ENCODE peak calls at places on chromosomes 11 and 22, in eight cellular contexts. B is brain microvascular endothelial cell, R is choroid plexus epithelial cell, P is fibroblast of lung, S is lower leg skin, J is IMR-90, N is PC-3, D is heart right ventricle. X is an unnamed sample.

GRCh38 chr11:74009230-74009547 is 304 bp upstream of the UCP3 start:
- DNase-seq in B (no peak), R (no peak), P (no peak), S (no peak), J (no peak), N (no peak), D (no peak), X (no peak)

GRCh38 chr11:44899959-44900358 is 50.7 kb downstream of the TP53I11 start:
- DNase-seq in B (peak), R (peak), P (peak), S (no peak), J (peak), N (peak), D (no peak), X (peak)

GRCh38 chr11:46353706-46354105 is 6.4 kb downstream of the DGKZ start:
- DNase-seq in B (no peak), R (no peak), P (no peak), S (no peak), J (peak), N (no peak), D (no peak), X (no peak)

GRCh38 chr22:48489551-48490512 is 1337.8 kb downstream of the BRD1 start:
- DNase-seq in B (no peak), R (no peak), P (peak), S (no peak), J (no peak), N (no peak), D (no peak), X (no peak)

GRCh38 chr11:69055212-69055586 is 6.5 kb downstream of the TPCN2 start:
- DNase-seq in B (no peak), R (no peak), P (no peak), S (no peak), J (no peak), N (no peak), D (no peak), X (no peak)

GRCh38 chr11:125883375-125883774 is 4.1 kb upstream of the HYLS1 start:
- DNase-seq in B (no peak), R (no peak), P (no peak), S (no peak), J (no peak), N (peak), D (no peak), X (no peak)

GRCh38 chr11:83257638-83258229 is 28.4 kb downstream of the CCDC90B start:
- DNase-seq in B (peak), R (peak), P (peak), S (no peak), J (peak), N (peak), D (no peak), X (peak)

GRCh38 chr22:19086944-19087343 is 35.3 kb downstream of the DGCR2 start:
- DNase-seq in B (peak), R (peak), P (peak), S (no peak), J (peak), N (peak), D (no peak), X (peak)

GRCh38 chr11:92845390-92846185 is 123.9 kb upstream of the MTNR1B start:
- DNase-seq in B (no peak), R (no peak), P (no peak), S (no peak), J (no peak), N (no peak), D (no peak), X (no peak)

GRCh38 chr11:118921929-118922744 is 3.6 kb downstream of the BCL9L start:
- DNase-seq in B (no peak), R (peak), P (peak), S (peak), J (peak), N (peak), D (peak), X (peak)

GRCh38 chr11:120192831-120193625 is 17.8 kb upstream of the OAF start:
- DNase-seq in B (no peak), R (no peak), P (no peak), S (no peak), J (no peak), N (no peak), D (no peak), X (no peak)

GRCh38 chr22:47174671-47175111 is 412.2 kb downstream of the TBC1D22A start:
- DNase-seq in B (no peak), R (no peak), P (no peak), S (no peak), J (no peak), N (no peak), D (peak), X (no peak)

GRCh38 chr11:118687906-118688305 is 8.5 kb upstream of the TREH start:
- DNase-seq in B (no peak), R (no peak), P (no peak), S (no peak), J (no peak), N (no peak), D (no peak), X (no peak)

GRCh38 chr11:86802601-86803051 is 2.3 kb downstream of the PRSS23 start:
- DNase-seq in B (no peak), R (peak), P (peak), S (no peak), J (peak), N (peak), D (no peak), X (peak)

GRCh38 chr22:31431950-31432349 is 32.5 kb downstream of the DRG1 start:
- DNase-seq in B (no peak), R (no peak), P (no peak), S (no peak), J (no peak), N (no peak), D (no peak), X (no peak)

GRCh38 chr11:72040497-72041363 is 39.6 kb downstream of the NUMA1 start:
- DNase-seq in B (peak), R (peak), P (peak), S (peak), J (peak), N (peak), D (peak), X (peak)

GRCh38 chr11:109765709-109766311 is 327.4 kb upstream of the ZC3H12C start:
- DNase-seq in B (no peak), R (no peak), P (no peak), S (no peak), J (no peak), N (no peak), D (no peak), X (no peak)

GRCh38 chr22:50505776-50506610 is 1.5 kb downstream of the LMF2 start:
- DNase-seq in B (no peak), R (no peak), P (no peak), S (no peak), J (no peak), N (no peak), D (no peak), X (no peak)

GRCh38 chr11:86138958-86139357 is 70.1 kb upstream of the PICALM start:
- DNase-seq in B (no peak), R (peak), P (no peak), S (no peak), J (no peak), N (no peak), D (no peak), X (no peak)

GRCh38 chr22:20970939-20971657 is 4.0 kb downstream of the AIFM3 start:
- DNase-seq in B (no peak), R (peak), P (no peak), S (no peak), J (no peak), N (no peak), D (no peak), X (no peak)

GRCh38 chr11:69683764-69684333 is 8.7 kb upstream of the LTO1 start:
- DNase-seq in B (no peak), R (no peak), P (no peak), S (no peak), J (no peak), N (peak), D (no peak), X (no peak)

GRCh38 chr11:83409476-83409875 is 123.3 kb upstream of the CCDC90B start:
- DNase-seq in B (no peak), R (no peak), P (no peak), S (no peak), J (no peak), N (no peak), D (no peak), X (no peak)

GRCh38 chr11:3353066-3353465 is 25.9 kb downstream of the ZNF195 start:
- DNase-seq in B (no peak), R (no peak), P (no peak), S (no peak), J (no peak), N (no peak), D (no peak), X (no peak)

GRCh38 chr22:38973289-38974169 is 8.6 kb upstream of the APOBEC3B start:
- DNase-seq in B (no peak), R (no peak), P (peak), S (no peak), J (peak), N (peak), D (no peak), X (peak)

GRCh38 chr11:40235841-40236240 is 1223.6 kb downstream of the LRRC4C start:
- DNase-seq in B (no peak), R (no peak), P (no peak), S (no peak), J (no peak), N (no peak), D (no peak), X (no peak)

GRCh38 chr11:79314906-79315689 is 125.7 kb downstream of the TENM4 start:
- DNase-seq in B (peak), R (peak), P (peak), S (no peak), J (peak), N (peak), D (no peak), X (peak)

GRCh38 chr11:118434553-118435232 is 1.6 kb upstream of the KMT2A start:
- DNase-seq in B (no peak), R (peak), P (peak), S (peak), J (peak), N (peak), D (peak), X (no peak)

GRCh38 chr22:39579909-39580571 is 9.5 kb downstream of the CACNA1I start:
- DNase-seq in B (no peak), R (no peak), P (no peak), S (no peak), J (no peak), N (no peak), D (no peak), X (no peak)

GRCh38 chr11:94740083-94740974 is 27.8 kb upstream of the AMOTL1 start:
- DNase-seq in B (no peak), R (peak), P (peak), S (peak), J (no peak), N (peak), D (peak), X (peak)

GRCh38 chr11:133956650-133957633 is at the start of gene IGSF9B:
- DNase-seq in B (peak), R (peak), P (peak), S (peak), J (peak), N (peak), D (peak), X (peak)

GRCh38 chr22:31650391-31650790 is 11.6 kb downstream of the PISD start:
- DNase-seq in B (peak), R (peak), P (peak), S (no peak), J (peak), N (no peak), D (no peak), X (peak)

GRCh38 chr22:20551805-20552449 is 44.5 kb downstream of the MED15 start:
- DNase-seq in B (no peak), R (peak), P (no peak), S (no peak), J (no peak), N (no peak), D (peak), X (peak)

GRCh38 chr22:19060356-19061009 is 61.7 kb downstream of the DGCR2 start:
- DNase-seq in B (peak), R (peak), P (peak), S (no peak), J (peak), N (peak), D (no peak), X (peak)

GRCh38 chr22:25091449-25091848 is 108.2 kb upstream of the CRYBB3 start:
- DNase-seq in B (no peak), R (no peak), P (no peak), S (no peak), J (no peak), N (no peak), D (no peak), X (no peak)

GRCh38 chr11:121892131-121892681 is 223.8 kb downstream of the BLID start:
- DNase-seq in B (peak), R (peak), P (peak), S (peak), J (peak), N (peak), D (peak), X (peak)

GRCh38 chr11:45091563-45092392 is 54.7 kb upstream of the PRDM11 start:
- DNase-seq in B (no peak), R (peak), P (peak), S (no peak), J (no peak), N (no peak), D (peak), X (peak)

GRCh38 chr11:120096756-120097191 is 41.1 kb downstream of the TRIM29 start:
- DNase-seq in B (no peak), R (no peak), P (no peak), S (no peak), J (no peak), N (no peak), D (no peak), X (no peak)

GRCh38 chr11:68658661-68659060 is 25.7 kb upstream of the GAL start:
- DNase-seq in B (peak), R (peak), P (peak), S (no peak), J (peak), N (no peak), D (no peak), X (peak)

GRCh38 chr11:68406318-68407313 is 53.9 kb upstream of the PPP6R3 start:
- DNase-seq in B (no peak), R (no peak), P (no peak), S (no peak), J (no peak), N (no peak), D (no peak), X (no peak)

GRCh38 chr11:34358258-34358665 is 452 bp upstream of the ABTB2 start:
- DNase-seq in B (no peak), R (peak), P (peak), S (peak), J (peak), N (peak), D (peak), X (peak)

GRCh38 chr11:34360056-34360455 is 2.2 kb upstream of the ABTB2 start:
- DNase-seq in B (no peak), R (no peak), P (no peak), S (no peak), J (no peak), N (no peak), D (no peak), X (no peak)

GRCh38 chr11:34357646-34358257 is at the start of gene ABTB2:
- DNase-seq in B (peak), R (peak), P (peak), S (peak), J (peak), N (peak), D (peak), X (peak)

GRCh38 chr11:34358666-34359547 is 1.1 kb upstream of the ABTB2 start:
- DNase-seq in B (peak), R (peak), P (peak), S (peak), J (peak), N (peak), D (peak), X (peak)

GRCh38 chr11:34359548-34359891 is 1.7 kb upstream of the ABTB2 start:
- DNase-seq in B (no peak), R (no peak), P (no peak), S (no peak), J (no peak), N (no peak), D (no peak), X (no peak)
- H3K4me3 ChIP-seq in B (no peak), R (peak), P (peak), S (no peak), J (no peak), N (peak), D (no peak), X (no peak)

GRCh38 chr22:43885319-43885671 is 6.5 kb downstream of the PNPLA5 start:
- DNase-seq in B (no peak), R (no peak), P (no peak), S (no peak), J (no peak), N (no peak), D (no peak), X (no peak)
- TF ChIP-seq CTCF in B (no peak), R (no peak), P (no peak), S (no peak), J (no peak), N (no peak), D (no peak), X (no peak)

GRCh38 chr22:17131686-17132085 is 10.5 kb upstream of the TMEM121B start:
- DNase-seq in B (no peak), R (peak), P (no peak), S (no peak), J (no peak), N (no peak), D (no peak), X (no peak)
- H3K4me3 ChIP-seq in B (no peak), R (no peak), P (no peak), S (no peak), J (no peak), N (no peak), D (no peak), X (no peak)

DNA sequence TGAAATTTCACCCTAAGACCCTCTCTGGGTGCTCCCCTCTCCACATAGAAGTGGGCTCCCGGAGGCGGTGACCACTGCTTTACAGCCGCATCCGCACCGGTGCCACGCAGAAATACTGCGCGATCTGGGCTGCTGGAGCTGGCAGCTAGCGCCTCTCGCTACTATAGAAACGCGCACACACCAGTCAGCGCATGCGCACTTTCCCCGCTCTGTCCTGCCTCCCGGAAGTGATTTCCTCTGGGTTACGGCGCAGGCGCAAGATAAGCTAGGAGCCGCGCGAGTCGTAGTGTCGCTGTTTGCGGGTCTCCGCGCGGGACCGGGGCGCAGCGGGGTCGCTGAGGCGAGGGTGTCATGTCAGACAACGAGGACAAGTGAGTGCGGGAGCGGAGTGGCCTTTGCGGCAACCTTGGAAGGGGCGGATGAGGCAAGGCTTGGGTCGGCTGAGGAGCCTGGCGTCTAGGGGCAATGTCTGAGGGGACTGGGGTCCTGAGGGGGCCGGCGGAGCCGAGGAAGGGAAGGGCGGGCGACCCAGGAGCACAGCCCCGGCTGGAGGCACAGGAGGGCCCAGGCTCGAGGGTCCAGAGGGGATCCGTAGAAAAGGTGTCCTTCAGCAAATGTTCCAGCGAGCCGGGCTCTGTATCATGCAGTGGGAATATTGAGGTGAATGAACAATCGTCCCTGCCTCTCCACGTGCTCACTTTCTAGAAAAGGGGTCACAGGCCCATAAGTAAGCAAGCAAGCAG is at the start of the genes C22orf23 and POLR2F:
- DNase-seq in B (peak), R (peak), P (peak), S (peak), J (peak), N (peak), D (peak), X (peak)
- TF ChIP-seq CTCF in B (peak), R (no peak), P (no peak), S (no peak), J (no peak), N (no peak), D (no peak), X (no peak)

DNA sequence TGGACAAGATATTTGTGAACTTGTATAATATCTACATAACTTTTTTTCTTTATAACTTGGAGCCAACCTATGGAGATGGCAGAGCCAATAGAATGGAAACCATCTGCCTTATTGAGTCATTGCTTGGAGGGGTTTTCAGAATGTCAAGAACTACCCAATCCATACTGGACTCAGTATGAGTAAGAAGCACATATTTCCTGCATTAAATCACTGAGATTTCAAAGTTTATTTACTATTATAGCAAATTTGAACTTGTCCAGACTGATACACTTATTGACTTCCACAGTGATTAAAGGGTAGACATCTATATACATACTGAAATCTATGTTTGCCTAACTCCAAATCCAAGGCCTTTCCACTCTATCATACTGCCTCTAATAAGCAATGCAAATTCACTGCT is 704.0 kb downstream of the KCNA4 start:
- DNase-seq in B (peak), R (peak), P (peak), S (no peak), J (peak), N (peak), D (no peak), X (peak)
- H3K4me3 ChIP-seq in B (no peak), R (no peak), P (no peak), S (no peak), J (no peak), N (no peak), D (no peak), X (no peak)

GRCh38 chr11:4887591-4887990 is 5.9 kb downstream of the OR51T1 start:
- DNase-seq in B (no peak), R (peak), P (no peak), S (no peak), J (no peak), N (no peak), D (no peak), X (peak)

GRCh38 chr11:4886186-4886585 is 4.5 kb downstream of the OR51T1 start:
- DNase-seq in B (no peak), R (no peak), P (no peak), S (no peak), J (no peak), N (no peak), D (no peak), X (no peak)

GRCh38 chr11:4890279-4890678 is 8.6 kb downstream of the OR51T1 start:
- DNase-seq in B (peak), R (peak), P (peak), S (no peak), J (peak), N (no peak), D (no peak), X (peak)

GRCh38 chr11:4891996-4892640 is 10.4 kb downstream of the OR51T1 start:
- DNase-seq in B (peak), R (peak), P (peak), S (no peak), J (peak), N (peak), D (no peak), X (peak)
- TF ChIP-seq CTCF in B (peak), R (peak), P (no peak), S (no peak), J (no peak), N (no peak), D (no peak), X (peak)

GRCh38 chr11:17477361-17477760 is 716 bp upstream of the ABCC8 start:
- DNase-seq in B (no peak), R (no peak), P (no peak), S (no peak), J (no peak), N (no peak), D (no peak), X (no peak)

GRCh38 chr11:17478064-17478463 is 1.4 kb upstream of the ABCC8 start:
- DNase-seq in B (no peak), R (peak), P (no peak), S (no peak), J (no peak), N (no peak), D (no peak), X (no peak)

GRCh38 chr11:17477084-17477333 is 364 bp upstream of the ABCC8 start:
- DNase-seq in B (no peak), R (no peak), P (no peak), S (no peak), J (no peak), N (no peak), D (no peak), X (no peak)

GRCh38 chr11:17475666-17476316 is 854 bp downstream of the ABCC8 start:
- DNase-seq in B (no peak), R (no peak), P (no peak), S (no peak), J (no peak), N (no peak), D (no peak), X (no peak)

GRCh38 chr11:17476317-17477083 is at the start of gene ABCC8:
- DNase-seq in B (no peak), R (no peak), P (no peak), S (no peak), J (no peak), N (no peak), D (no peak), X (no peak)
- H3K4me3 ChIP-seq in B (no peak), R (no peak), P (no peak), S (peak), J (no peak), N (no peak), D (peak), X (no peak)

GRCh38 chr11:35412285-35412684 is 7.1 kb downstream of the SLC1A2 start:
- DNase-seq in B (no peak), R (no peak), P (no peak), S (no peak), J (peak), N (peak), D (no peak), X (peak)
- TF ChIP-seq CTCF in B (peak), R (peak), P (peak), S (no peak), J (peak), N (peak), D (no peak), X (peak)

X was measured in cardiac fibroblast.